ENCODE peak calls at places on chromosomes 16 and 17, in eight cellular contexts. L is stimulated activated CD8-positive, alpha-beta memory T cell treated with anti-CD3 and anti-CD28 coated beads, Interleukin-4, amount 100 ng/mL, for 24 hours; C is central memory CD8-positive, alpha-beta T cell; I is NCI-H1105; D is Panc1; M is neural crest cell; O is HTR-8/SVneo; T is fibroblast of the conjunctiva. U is an unnamed sample.

GRCh38 chr16:86883583-86884188 is 305.3 kb downstream of the FOXL1 start:
- DNase-seq in T (no peak), C (no peak), D (no peak), I (no peak), O (no peak), L (no peak), M (no peak), U (no peak)

GRCh38 chr16:52997922-52998321 is 54.8 kb downstream of the CHD9NB start:
- DNase-seq in D (no peak), M (no peak), I (no peak), O (no peak), L (no peak), T (no peak), C (no peak), U (no peak)

GRCh38 chr17:8051831-8052230 is 13.0 kb downstream of the ALOX15B start:
- DNase-seq in D (no peak), L (no peak), M (no peak), O (no peak), T (no peak), I (no peak), C (no peak), U (no peak)

GRCh38 chr16:54933281-54934150 is 2.9 kb downstream of the IRX5 start:
- DNase-seq in L (no peak), I (no peak), M (peak), D (no peak), O (no peak), T (no peak), C (no peak), U (no peak)

GRCh38 chr17:8964801-8965393 is 610 bp downstream of the PIK3R5 start:
- DNase-seq in I (no peak), T (no peak), D (no peak), O (no peak), M (no peak), L (no peak), C (no peak), U (no peak)

GRCh38 chr16:1871974-1872635 is at the start of gene MEIOB:
- DNase-seq in M (peak), I (no peak), O (no peak), T (no peak), L (peak), C (no peak), D (no peak), U (peak)

GRCh38 chr17:49165143-49165542 is 32.6 kb downstream of the B4GALNT2 start:
- DNase-seq in M (no peak), O (no peak), T (no peak), L (no peak), C (no peak), D (no peak), I (no peak), U (no peak)

GRCh38 chr17:2398655-2399571 is 1.9 kb downstream of the MNT start:
- DNase-seq in D (no peak), O (peak), C (peak), I (no peak), T (no peak), L (no peak), M (no peak), U (peak)

GRCh38 chr16:52549011-52549692 is 2.2 kb upstream of the TOX3 start:
- DNase-seq in O (no peak), D (no peak), C (no peak), I (no peak), T (no peak), M (no peak), L (no peak), U (no peak)

GRCh38 chr17:30340957-30341356 is 7.1 kb upstream of the TMIGD1 start:
- DNase-seq in C (no peak), I (no peak), T (no peak), D (no peak), L (no peak), M (no peak), O (no peak), U (no peak)

GRCh38 chr17:68424861-68425260 is 32.4 kb downstream of the WIPI1 start:
- DNase-seq in T (no peak), C (no peak), O (no peak), D (no peak), M (no peak), L (no peak), I (peak), U (no peak)

GRCh38 chr16:56625140-56625942 is at the start of gene MT1E:
- DNase-seq in C (no peak), M (no peak), D (no peak), T (no peak), I (no peak), O (no peak), L (peak), U (peak)

GRCh38 chr16:75948886-75949285 is 222.6 kb upstream of the CPHXL start:
- DNase-seq in L (no peak), M (no peak), O (no peak), D (no peak), C (no peak), T (no peak), I (no peak), U (no peak)

GRCh38 chr17:11554042-11554441 is 44.2 kb upstream of the DNAH9 start:
- DNase-seq in L (no peak), I (no peak), D (no peak), O (no peak), T (no peak), M (no peak), C (no peak), U (no peak)

GRCh38 chr17:78915872-78916632 is 9.1 kb downstream of the TIMP2 start:
- DNase-seq in M (no peak), O (no peak), C (no peak), D (no peak), I (no peak), L (no peak), T (no peak), U (no peak)

GRCh38 chr17:79135011-79135410 is 60.4 kb downstream of the ENGASE start:
- DNase-seq in M (no peak), D (no peak), C (no peak), I (no peak), T (no peak), O (no peak), L (no peak), U (no peak)

GRCh38 chr17:6936370-6937028 is 59.4 kb upstream of the ALOX12 start:
- DNase-seq in L (no peak), C (no peak), I (no peak), D (no peak), O (no peak), M (no peak), T (no peak), U (no peak)

GRCh38 chr17:16464001-16464640 is 27.9 kb downstream of the LRRC75A start:
- DNase-seq in O (no peak), C (no peak), L (no peak), I (no peak), T (no peak), M (no peak), D (no peak), U (no peak)

GRCh38 chr16:67641779-67642708 is 2.9 kb upstream of the CARMIL2 start:
- DNase-seq in M (no peak), T (no peak), I (no peak), D (no peak), O (no peak), L (no peak), C (no peak), U (no peak)

GRCh38 chr16:83967838-83968482 is at the start of gene NECAB2:
- DNase-seq in T (no peak), M (peak), O (peak), D (no peak), C (no peak), L (peak), I (peak), U (peak)

GRCh38 chr17:37160940-37161339 is 212.2 kb downstream of the AATF start:
- DNase-seq in T (peak), M (no peak), D (no peak), C (no peak), O (no peak), L (no peak), I (no peak), U (no peak)

GRCh38 chr17:6473128-6473767 is 29.0 kb downstream of the PIMREG start:
- DNase-seq in I (peak), D (peak), L (peak), T (peak), C (peak), M (peak), O (peak), U (peak)

GRCh38 chr17:45098081-45098868 is 34.0 kb downstream of the PLCD3 start:
- DNase-seq in C (no peak), T (no peak), L (no peak), D (no peak), M (no peak), O (no peak), I (no peak), U (no peak)

GRCh38 chr17:76179496-76180467 is 38.7 kb upstream of the FOXJ1 start:
- DNase-seq in D (no peak), L (no peak), I (no peak), M (no peak), O (no peak), C (no peak), T (no peak), U (peak)

GRCh38 chr16:75927824-75928223 is 201.5 kb upstream of the CPHXL start:
- DNase-seq in T (no peak), O (no peak), I (no peak), D (no peak), C (no peak), M (no peak), L (no peak), U (no peak)

GRCh38 chr17:75428775-75429469 is 23.4 kb upstream of the GRB2 start:
- DNase-seq in I (no peak), M (no peak), O (no peak), L (no peak), C (no peak), D (no peak), T (peak), U (peak)

GRCh38 chr17:57679356-57679755 is 65.7 kb downstream of the CCDC182 start:
- DNase-seq in M (no peak), D (no peak), O (no peak), T (no peak), L (no peak), C (peak), I (no peak), U (no peak)

GRCh38 chr17:48055531-48056245 is 7.5 kb downstream of the NFE2L1 start:
- DNase-seq in T (peak), C (no peak), M (no peak), L (no peak), I (no peak), D (no peak), O (no peak), U (peak)

GRCh38 chr16:78022347-78022746 is at the start of gene CLEC3A:
- DNase-seq in T (no peak), L (no peak), I (no peak), C (no peak), M (no peak), D (no peak), O (no peak), U (no peak)

GRCh38 chr16:57618306-57619132 is 9.9 kb upstream of the ADGRG1 start:
- DNase-seq in L (no peak), T (no peak), M (no peak), I (no peak), C (no peak), D (no peak), O (no peak), U (no peak)